ENCODE peak calls at places on chromosomes 2 and 18, in five cellular contexts. E, P, Z, T and U are unnamed samples.
A peak's percentile ranks its signal among the peaks of the same experiment; 100 is the strongest.

GRCh38 chr2:174617120-174617519 is 19.5 kb upstream of the WIPF1 start:
- DNase-seq in E (no peak), P (no peak), Z (no peak), T (no peak), U (no peak)

GRCh38 chr2:160380000-160380570 is 113.5 kb downstream of the RBMS1 start:
- DNase-seq in E (no peak), P (no peak), Z (no peak), T (no peak), U (no peak)

GRCh38 chr2:145200307-145200706 is 680.4 kb upstream of the ZEB2 start:
- DNase-seq in E (no peak), P (no peak), Z (no peak), T (no peak), U (no peak)

GRCh38 chr2:14902953-14903352 is 270.4 kb downstream of the LRATD1 start:
- DNase-seq in E (no peak), P (no peak), Z (no peak), T (no peak), U (no peak)

GRCh38 chr2:82301506-82301905 is 1997.0 kb upstream of the LRRTM1 start:
- DNase-seq in E (no peak), P (no peak), Z (no peak), T (no peak), U (no peak)

GRCh38 chr18:58044370-58045264 is 591 bp downstream of the NEDD4L start:
- DNase-seq in E (peak; percentile 78), P (peak; percentile 52), Z (peak; percentile 7), T (peak; percentile 31), U (peak; percentile 44)

GRCh38 chr18:23802817-23803216 is 113.6 kb downstream of the LAMA3 start:
- DNase-seq in E (no peak), P (no peak), Z (no peak), T (no peak), U (no peak)

GRCh38 chr2:27249077-27249890 is 13.6 kb downstream of the SLC30A3 start:
- DNase-seq in E (no peak), P (no peak), Z (no peak), T (no peak), U (no peak)

GRCh38 chr2:190099890-190100289 is 37.4 kb upstream of the MSTN start:
- DNase-seq in E (no peak), P (no peak), Z (no peak), T (no peak), U (no peak)

GRCh38 chr2:145228506-145228905 is 708.6 kb upstream of the ZEB2 start:
- DNase-seq in E (no peak), P (no peak), Z (no peak), T (no peak), U (no peak)

GRCh38 chr2:51782874-51783765 is 751.2 kb upstream of the NRXN1 start:
- DNase-seq in E (no peak), P (no peak), Z (no peak), T (peak; percentile 7), U (no peak)

GRCh38 chr18:25544872-25545271 is 192.9 kb upstream of the ZNF521 start:
- DNase-seq in E (no peak), P (no peak), Z (no peak), T (no peak), U (no peak)

GRCh38 chr18:51195086-51195601 is 2.3 kb downstream of the MEX3C start:
- DNase-seq in E (no peak), P (no peak), Z (no peak), T (no peak), U (no peak)

GRCh38 chr2:191677091-191677645 is 768 bp upstream of the NABP1 start:
- DNase-seq in E (peak; percentile 64), P (peak; percentile 73), Z (peak; percentile 18), T (no peak), U (peak; percentile 19)

GRCh38 chr2:232537079-232537478 is 2.4 kb upstream of the CHRNG start:
- DNase-seq in E (peak; percentile 55), P (no peak), Z (no peak), T (no peak), U (no peak)

GRCh38 chr18:34048423-34048822 is 176.3 kb downstream of the NOL4 start:
- DNase-seq in E (no peak), P (no peak), Z (no peak), T (no peak), U (no peak)

GRCh38 chr2:167943877-167944276 is 303.5 kb downstream of the STK39 start:
- DNase-seq in E (no peak), P (no peak), Z (no peak), T (no peak), U (no peak)

GRCh38 chr2:195500878-195501277 is 156.1 kb upstream of the SLC39A10 start:
- DNase-seq in E (no peak), P (no peak), Z (no peak), T (no peak), U (no peak)

GRCh38 chr2:9085353-9085752 is 81.9 kb upstream of the MBOAT2 start:
- DNase-seq in E (no peak), P (no peak), Z (no peak), T (no peak), U (no peak)

GRCh38 chr2:50491541-50492114 is 540.3 kb downstream of the NRXN1 start:
- DNase-seq in E (no peak), P (peak; percentile 40), Z (no peak), T (no peak), U (peak; percentile 7)

GRCh38 chr2:104473568-104473967 is 380.3 kb upstream of the POU3F3 start:
- DNase-seq in E (no peak), P (no peak), Z (no peak), T (no peak), U (no peak)

GRCh38 chr2:128901572-128902391 is 583.1 kb upstream of the HS6ST1 start:
- DNase-seq in E (no peak), P (no peak), Z (no peak), T (no peak), U (no peak)

GRCh38 chr2:47501374-47502200 is 98.6 kb downstream of the MSH2 start:
- DNase-seq in E (no peak), P (no peak), Z (no peak), T (no peak), U (no peak)

GRCh38 chr2:42128731-42129486 is 40.2 kb upstream of the EML4 start:
- DNase-seq in E (no peak), P (no peak), Z (no peak), T (no peak), U (no peak)

GRCh38 chr2:102473020-102473419 is at the start of gene SLC9A4:
- DNase-seq in E (no peak), P (peak; percentile 57), Z (no peak), T (peak; percentile 61), U (peak; percentile 10)

GRCh38 chr2:138919336-138919735 is 139.1 kb upstream of the NXPH2 start:
- DNase-seq in E (no peak), P (no peak), Z (no peak), T (no peak), U (no peak)

GRCh38 chr2:37569986-37570688 is 101.3 kb downstream of the CDC42EP3 start:
- DNase-seq in E (no peak), P (no peak), Z (no peak), T (no peak), U (no peak)

GRCh38 chr2:37566517-37566961 is 104.9 kb downstream of the CDC42EP3 start:
- DNase-seq in E (no peak), P (no peak), Z (no peak), T (no peak), U (peak; percentile 48)

GRCh38 chr2:37569131-37569530 is 102.3 kb downstream of the CDC42EP3 start:
- DNase-seq in E (no peak), P (no peak), Z (no peak), T (no peak), U (no peak)

GRCh38 chr2:37570773-37571570 is 100.5 kb downstream of the CDC42EP3 start:
- DNase-seq in E (peak; percentile 76), P (no peak), Z (no peak), T (no peak), U (peak; percentile 71)

DNA sequence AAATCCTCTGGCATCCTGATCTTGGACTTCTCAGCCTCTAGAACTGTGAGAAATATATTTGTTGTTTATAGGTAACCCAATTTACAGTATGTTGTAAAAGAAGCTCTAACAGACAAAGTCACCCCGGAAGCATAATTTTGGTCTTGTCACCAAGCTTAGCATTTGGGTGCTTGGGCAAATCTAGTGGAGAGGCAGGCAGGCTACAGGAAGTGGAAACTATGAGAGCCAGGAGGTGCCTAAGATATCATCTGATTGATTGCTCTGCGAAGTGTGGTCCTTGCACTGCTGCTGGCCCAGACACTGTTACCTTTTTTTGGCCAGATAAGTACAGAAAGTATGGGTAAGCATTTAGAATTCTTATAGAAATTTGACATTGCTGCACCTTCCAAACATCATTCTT is 102.9 kb downstream of the CDC42EP3 start:
- DNase-seq in E (no peak), P (no peak), Z (no peak), T (no peak), U (no peak)
- H3K9me3 ChIP-seq in E (no peaks in the 10 kb centered on the region), P (no peaks in the 10 kb centered on the region), Z (no peaks in the 10 kb centered on the region), T (no peaks in the 10 kb centered on the region), U (no peaks in the 10 kb centered on the region)

GRCh38 chr2:222297600-222297935 is 1.2 kb downstream of the PAX3 start:
- DNase-seq in E (no peak), P (no peak), Z (no peak), T (no peak), U (no peak)

GRCh38 chr2:222295368-222296041 is 3.3 kb downstream of the PAX3 start:
- DNase-seq in E (no peak), P (no peak), Z (no peak), T (no peak), U (no peak)

GRCh38 chr2:222296911-222297599 is 1.7 kb downstream of the PAX3 start:
- DNase-seq in E (no peak), P (no peak), Z (no peak), T (no peak), U (no peak)

GRCh38 chr2:222294996-222295367 is 3.8 kb downstream of the PAX3 start:
- DNase-seq in E (no peak), P (no peak), Z (no peak), T (no peak), U (no peak)

GRCh38 chr2:222296311-222296736 is 2.5 kb downstream of the PAX3 start:
- DNase-seq in E (no peak), P (no peak), Z (no peak), T (no peak), U (no peak)
- H3K9me3 ChIP-seq in E (peaks cover 2% of the 10 kb centered on the region), P (no peaks in the 10 kb centered on the region), Z (no peaks in the 10 kb centered on the region), T (no peaks in the 10 kb centered on the region), U (peaks cover 2% of the 10 kb centered on the region)

DNA sequence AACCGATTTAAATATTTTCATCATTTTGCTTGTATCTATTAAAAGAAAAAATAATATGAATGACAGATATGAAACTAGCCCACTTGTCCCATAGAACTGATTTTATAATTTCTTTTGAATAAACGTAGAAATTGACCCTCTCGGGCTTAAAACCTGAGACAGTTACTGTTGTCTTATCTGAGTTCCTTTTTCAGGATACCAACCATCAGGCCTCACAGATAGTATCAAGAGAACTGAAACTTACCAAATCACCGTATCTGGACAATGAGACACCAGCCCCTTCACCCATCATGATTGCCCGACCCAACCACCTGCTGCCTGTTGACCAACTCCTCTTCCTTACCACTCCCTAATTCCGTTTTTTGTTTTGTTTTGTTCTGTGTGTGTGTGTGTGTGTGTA is 53.7 kb downstream of the LCLAT1 start:
- DNase-seq in E (no peak), P (no peak), Z (no peak), T (no peak), U (no peak)
- H3K9me3 ChIP-seq in E (no peaks in the 10 kb centered on the region), P (no peaks in the 10 kb centered on the region), Z (no peaks in the 10 kb centered on the region), T (peaks cover 8% of the 10 kb centered on the region), U (no peaks in the 10 kb centered on the region)

DNA sequence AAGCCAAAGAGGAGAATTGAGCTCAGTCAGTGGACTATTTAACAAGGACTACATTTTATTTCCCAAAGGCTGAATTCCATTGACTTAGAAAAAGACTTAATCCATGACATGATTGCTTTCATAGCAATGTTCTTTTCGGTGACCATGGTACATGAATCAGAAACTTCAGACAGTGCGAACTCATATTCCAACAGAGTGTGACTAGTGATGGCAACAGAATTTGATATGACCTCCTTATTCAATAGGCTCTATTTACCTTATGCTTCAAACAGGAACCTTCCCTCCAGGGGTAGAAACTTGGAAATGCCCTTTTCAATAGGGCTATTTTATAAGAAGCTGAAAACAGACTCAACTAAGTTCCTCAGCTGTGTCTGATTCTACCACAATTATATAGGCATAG is 191.9 kb downstream of the RND3 start:
- DNase-seq in E (no peak), P (no peak), Z (no peak), T (no peak), U (no peak)
- H3K9me3 ChIP-seq in E (no peaks in the 10 kb centered on the region), P (no peaks in the 10 kb centered on the region), Z (no peaks in the 10 kb centered on the region), T (no peaks in the 10 kb centered on the region), U (no peaks in the 10 kb centered on the region)